ENCODE peak calls at places on chromosomes 16 and 17, in five cellular contexts. A is adrenal gland, I is OCI-LY7, L is upper lobe of right lung, R is astrocyte of the cerebellum. Y is an unnamed sample.

GRCh38 chr16:89958068-89958467 is 9.5 kb downstream of the DEF8 start:
- DNase-seq in A (peak; percentile 77), I (peak; percentile 64), L (peak; percentile 79), R (no peak), Y (no peak)

GRCh38 chr16:60645541-60645940 is 1390.7 kb downstream of the CDH8 start:
- DNase-seq in A (no peak), I (no peak), L (no peak), R (no peak), Y (no peak)

GRCh38 chr16:58464916-58465731 is 34.8 kb upstream of the NDRG4 start:
- DNase-seq in A (peak; percentile 87), I (no peak), L (no peak), R (no peak), Y (no peak)

GRCh38 chr17:63699638-63700527 is at the start of gene LIMD2:
- DNase-seq in A (peak; percentile 72), I (peak; percentile 76), L (peak; percentile 84), R (no peak), Y (peak; percentile 92)

GRCh38 chr17:65495255-65496060 is 66.0 kb downstream of the AXIN2 start:
- DNase-seq in A (no peak), I (no peak), L (peak; percentile 77), R (no peak), Y (no peak)

GRCh38 chr16:82987767-82988166 is 361.0 kb downstream of the CDH13 start:
- DNase-seq in A (no peak), I (no peak), L (no peak), R (no peak), Y (no peak)

GRCh38 chr17:54795046-54795445 is 105.6 kb upstream of the TOM1L1 start:
- DNase-seq in A (no peak), I (no peak), L (no peak), R (no peak), Y (no peak)

GRCh38 chr16:57627184-57627871 is 1.1 kb upstream of the ADGRG1 start:
- DNase-seq in A (no peak), I (no peak), L (no peak), R (peak; percentile 71), Y (peak; percentile 65)

GRCh38 chr16:70749681-70750601 is 51.0 kb downstream of the VAC14 start:
- DNase-seq in A (no peak), I (no peak), L (no peak), R (no peak), Y (no peak)

GRCh38 chr17:63834431-63835166 is 7.1 kb upstream of the FTSJ3 start:
- DNase-seq in A (peak; percentile 88), I (peak; percentile 87), L (no peak), R (no peak), Y (peak; percentile 71)

GRCh38 chr17:13635951-13636350 is 34.2 kb upstream of the HS3ST3A1 start:
- DNase-seq in A (no peak), I (no peak), L (no peak), R (peak; percentile 16), Y (no peak)

GRCh38 chr17:16419074-16419928 is 3.9 kb downstream of the TRPV2 start:
- DNase-seq in A (peak; percentile 81), I (no peak), L (no peak), R (peak; percentile 88), Y (no peak)

GRCh38 chr17:36182176-36183000 is 6.0 kb upstream of the TBC1D3B start:
- DNase-seq in A (no peak), I (no peak), L (peak; percentile 66), R (no peak), Y (peak; percentile 88)

GRCh38 chr17:6831662-6832263 is at the start of gene TEKT1:
- DNase-seq in A (peak; percentile 90), I (no peak), L (peak; percentile 87), R (peak; percentile 29), Y (peak; percentile 92)

GRCh38 chr17:17942846-17943245 is 29.4 kb downstream of the TOM1L2 start:
- DNase-seq in A (no peak), I (no peak), L (no peak), R (no peak), Y (no peak)

GRCh38 chr17:56752263-56752662 is 81.5 kb downstream of the C17orf67 start:
- DNase-seq in A (no peak), I (no peak), L (no peak), R (no peak), Y (no peak)

GRCh38 chr16:68237243-68238028 is 1.5 kb upstream of the ESRP2 start:
- DNase-seq in A (peak; percentile 99), I (peak; percentile 87), L (peak; percentile 99), R (peak; percentile 95), Y (peak; percentile 99)

GRCh38 chr17:35373984-35374765 is 754 bp upstream of the SLFN11 start:
- DNase-seq in A (peak; percentile 69), I (no peak), L (peak; percentile 81), R (no peak), Y (peak; percentile 78)

GRCh38 chr17:77282524-77283515 is 142.1 kb downstream of the SEC14L1 start:
- DNase-seq in A (no peak), I (peak; percentile 28), L (peak; percentile 73), R (no peak), Y (peak; percentile 88)

GRCh38 chr17:879546-879945 is 97.4 kb downstream of the MRM3 start:
- DNase-seq in A (peak; percentile 82), I (peak; percentile 70), L (peak; percentile 90), R (peak; percentile 97), Y (peak; percentile 87)

GRCh38 chr16:70646260-70647241 is at the start of gene IL34:
- DNase-seq in A (peak; percentile 80), I (no peak), L (no peak), R (no peak), Y (no peak)

GRCh38 chr17:34874496-34874895 is 86.8 kb downstream of the CCT6B start:
- DNase-seq in A (no peak), I (no peak), L (no peak), R (no peak), Y (no peak)

GRCh38 chr16:4979164-4979563 is 21.0 kb downstream of the SEC14L5 start:
- DNase-seq in A (no peak), I (no peak), L (no peak), R (no peak), Y (no peak)

GRCh38 chr16:31880322-31880979 is 6.8 kb downstream of the ZNF267 start:
- DNase-seq in A (no peak), I (no peak), L (no peak), R (peak; percentile 57), Y (no peak)

DNA sequence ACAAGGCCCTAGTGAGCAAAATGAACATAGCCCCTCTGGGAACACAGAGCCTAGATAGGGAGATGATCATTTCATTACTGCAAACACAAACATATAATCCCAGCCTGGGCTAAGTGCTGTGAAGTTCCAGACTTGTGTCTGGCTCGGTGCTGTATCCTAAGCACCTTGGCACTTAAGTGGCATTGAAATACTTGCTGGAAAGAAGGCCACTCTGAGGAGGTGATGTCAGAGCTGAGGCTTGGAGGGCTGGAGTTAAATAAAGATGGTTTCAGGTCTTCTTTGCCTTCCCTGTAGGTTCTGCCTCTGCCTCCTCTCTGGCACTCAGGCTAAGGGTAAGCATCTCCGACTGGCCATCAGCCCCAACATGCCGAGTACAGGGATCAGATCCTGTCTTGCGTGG is 2.4 kb upstream of the CACNA1G start:
- DNase-seq in A (no peak), I (no peak), L (no peak), R (no peak), Y (no peak)
- H3K4me3 ChIP-seq in A (no peak overlapping the region), I (no peak overlapping the region), L (no peak overlapping the region), R (no peak overlapping the region), Y (no peak overlapping the region)

DNA sequence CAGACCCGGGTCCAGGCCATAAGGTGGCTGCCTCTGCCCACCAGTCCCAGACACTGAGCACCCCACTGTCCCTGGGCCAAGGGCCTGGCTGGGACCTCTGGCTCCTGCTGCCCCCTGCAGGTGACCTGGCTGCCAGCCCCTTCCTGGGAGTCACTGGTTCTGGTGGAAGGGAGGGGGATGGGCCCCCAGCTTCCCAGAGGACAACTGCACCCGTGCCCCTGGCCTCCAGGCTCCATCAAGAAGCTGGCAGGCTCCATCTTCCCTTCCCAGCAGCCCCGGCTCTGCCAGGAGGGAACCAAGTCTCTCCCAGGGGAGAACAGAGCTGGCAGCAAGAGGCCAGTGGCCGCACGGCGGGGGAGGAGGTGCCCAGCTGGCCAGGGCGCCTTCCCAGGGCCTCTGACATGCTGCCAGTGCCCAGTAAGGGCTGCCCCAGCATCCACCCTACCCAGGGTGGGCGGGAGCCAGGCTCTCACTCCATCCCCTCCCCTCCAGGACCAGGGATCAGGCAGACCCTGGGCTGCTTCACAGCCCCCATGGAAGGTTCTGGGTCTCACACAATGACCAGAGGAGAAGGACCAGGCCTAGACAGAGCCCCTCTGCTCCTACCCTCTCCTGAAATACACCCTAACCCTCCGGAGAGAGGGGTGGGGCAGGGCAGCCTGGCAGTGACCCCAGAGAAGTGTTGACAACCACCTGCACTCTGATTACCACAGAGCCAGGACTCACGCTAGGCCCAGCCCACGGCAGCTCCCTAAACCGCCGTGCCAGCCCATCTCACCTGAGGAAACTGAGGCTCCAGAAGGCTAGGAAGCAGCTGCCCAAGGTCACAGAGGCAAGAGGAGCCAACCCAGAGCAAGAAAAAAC is 3.6 kb downstream of the CLUH start:
- DNase-seq in A (peak; percentile 91), I (peak; percentile 34), L (peak; percentile 81), R (no peak), Y (peak; percentile 76)
- TF ChIP-seq CTCF in A (peak; percentile 52), I (peak; percentile 67), L (peak; percentile 32), R (peak; percentile 39), Y (peak; percentile 26)

GRCh38 chr17:80908776-80909175 is 82.9 kb upstream of the CHMP6 start:
- DNase-seq in A (no peak), I (no peak), L (no peak), R (no peak), Y (peak; percentile 36)

GRCh38 chr17:80908206-80908605 is 83.4 kb upstream of the CHMP6 start:
- DNase-seq in A (no peak), I (no peak), L (no peak), R (no peak), Y (peak; percentile 43)

GRCh38 chr17:80909635-80910034 is 82.0 kb upstream of the CHMP6 start:
- DNase-seq in A (no peak), I (no peak), L (no peak), R (no peak), Y (no peak)

GRCh38 chr17:80912451-80912850 is 79.2 kb upstream of the CHMP6 start:
- DNase-seq in A (no peak), I (no peak), L (peak; percentile 55), R (no peak), Y (peak; percentile 28)

DNA sequence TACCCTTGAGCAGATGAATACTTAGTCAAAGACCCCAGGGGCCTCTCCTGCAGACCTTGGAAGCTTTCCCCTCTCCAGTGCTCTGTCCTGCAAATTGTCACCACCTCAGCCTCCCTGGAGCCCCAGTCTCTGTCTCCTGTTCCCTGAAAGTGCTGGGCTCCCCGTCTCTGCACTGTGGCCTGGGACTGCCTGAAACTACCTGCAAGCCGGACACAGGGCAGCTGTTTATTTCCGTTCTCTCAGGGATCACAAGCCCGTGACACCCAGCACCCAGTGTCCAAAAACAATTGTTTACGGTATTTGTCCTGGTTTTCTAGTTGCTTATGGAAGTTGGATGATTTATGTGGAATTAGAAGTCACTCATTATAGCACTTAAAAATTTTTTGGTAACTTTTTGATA is 81.6 kb upstream of the CHMP6 start:
- DNase-seq in A (no peak), I (no peak), L (peak; percentile 35), R (no peak), Y (peak; percentile 29)
- H3K4me3 ChIP-seq in A (no peak overlapping the region), I (no peak overlapping the region), L (no peak overlapping the region), R (no peak overlapping the region), Y (no peak overlapping the region)

GRCh38 chr16:85056211-85056748 is 28.7 kb downstream of the KIAA0513 start:
- DNase-seq in A (no peak), I (peak; percentile 14), L (no peak), R (no peak), Y (no peak)
- TF ChIP-seq CTCF in A (peak; percentile 37), I (peak; percentile 55), L (peak; percentile 42), R (peak; percentile 55), Y (peak; percentile 25)

Y was measured in kidney.